ENCODE peak calls at places on chromosomes 13 and 19, in five cellular contexts. T is pancreas, H is neuronal stem cell, U is tibial nerve, W is bronchial epithelial cell. K is an unnamed sample.

GRCh38 chr13:29925457-29925856 is 75.0 kb upstream of the UBL3 start:
- DNase-seq in T (peak; percentile 79), W (peak; percentile 90), H (no peak), U (peak; percentile 87), K (peak; percentile 91)

GRCh38 chr13:33347866-33348265 is 62.3 kb upstream of the STARD13 start:
- DNase-seq in T (no peak), H (no peak), U (no peak), W (no peak), K (no peak)

GRCh38 chr13:49540552-49540951 is 44.8 kb downstream of the PHF11 start:
- DNase-seq in H (peak; percentile 35), W (no peak), U (no peak), T (no peak), K (no peak)

GRCh38 chr19:41499899-41500298 is 56.9 kb downstream of the ERICH4 start:
- DNase-seq in H (no peak), W (no peak), U (no peak), T (no peak), K (no peak)

GRCh38 chr13:35787937-35788336 is 311.4 kb upstream of the MAB21L1 start:
- DNase-seq in W (no peak), T (no peak), U (no peak), H (no peak), K (no peak)

GRCh38 chr19:32773126-32773525 is 53.6 kb downstream of the TDRD12 start:
- DNase-seq in T (no peak), W (no peak), H (no peak), U (no peak), K (no peak)

GRCh38 chr19:12664406-12665280 is 1.9 kb downstream of the MAN2B1 start:
- DNase-seq in U (no peak), T (no peak), H (no peak), W (no peak), K (no peak)

GRCh38 chr19:49818691-49819331 is 722 bp downstream of the MED25 start:
- DNase-seq in H (no peak), T (peak; percentile 67), U (no peak), W (no peak), K (no peak)

GRCh38 chr13:32075150-32075851 is 43.7 kb downstream of the FRY start:
- DNase-seq in T (no peak), H (no peak), W (no peak), U (no peak), K (no peak)

GRCh38 chr13:91184244-91184926 is 163.1 kb upstream of the MIR17HG start:
- DNase-seq in T (no peak), H (no peak), U (no peak), W (no peak), K (no peak)

GRCh38 chr19:40607311-40607871 is 6.2 kb downstream of the LTBP4 start:
- DNase-seq in U (no peak), T (peak; percentile 56), W (no peak), H (no peak), K (peak; percentile 44)

GRCh38 chr13:94128430-94128829 is 351.1 kb downstream of the DCT start:
- DNase-seq in T (no peak), H (no peak), W (no peak), U (peak; percentile 60), K (no peak)

GRCh38 chr13:85538957-85539356 is 260.3 kb downstream of the SLITRK6 start:
- DNase-seq in U (no peak), H (no peak), T (no peak), W (peak; percentile 71), K (no peak)

GRCh38 chr19:39499932-39500331 is 1.2 kb downstream of the DLL3 start:
- DNase-seq in W (no peak), T (no peak), U (no peak), H (no peak), K (no peak)

GRCh38 chr13:47298506-47298905 is 401.7 kb upstream of the HTR2A start:
- DNase-seq in W (peak; percentile 22), U (no peak), T (no peak), H (no peak), K (no peak)

GRCh38 chr13:59584902-59585670 is 578.6 kb downstream of the DIAPH3 start:
- DNase-seq in U (no peak), W (no peak), T (no peak), H (no peak), K (no peak)

GRCh38 chr19:40605201-40605971 is 4.2 kb downstream of the LTBP4 start:
- DNase-seq in U (no peak), H (no peak), T (peak; percentile 86), W (peak; percentile 88), K (peak; percentile 86)

GRCh38 chr19:6580313-6580712 is 10.6 kb downstream of the CD70 start:
- DNase-seq in T (no peak), U (no peak), W (peak; percentile 77), H (no peak), K (no peak)

GRCh38 chr19:47421844-47422395 is 2.6 kb upstream of the MEIS3 start:
- DNase-seq in H (no peak), U (no peak), W (no peak), T (no peak), K (no peak)

GRCh38 chr13:94384217-94384905 is 95.1 kb downstream of the DCT start:
- DNase-seq in T (no peak), H (no peak), U (no peak), W (no peak), K (no peak)

GRCh38 chr13:38223093-38223492 is 126.6 kb upstream of the UFM1 start:
- DNase-seq in W (peak; percentile 26), T (no peak), U (no peak), H (peak; percentile 38), K (no peak)

GRCh38 chr19:30450101-30450500 is 77.9 kb downstream of the ZNF536 start:
- DNase-seq in H (peak; percentile 66), T (no peak), U (no peak), W (no peak), K (no peak)

GRCh38 chr13:51623473-51623872 is 39.2 kb downstream of the WDFY2 start:
- DNase-seq in W (no peak), T (no peak), H (no peak), U (no peak), K (no peak)

GRCh38 chr19:32798201-32798600 is 71.4 kb downstream of the SLC7A9 start:
- DNase-seq in U (no peak), W (no peak), H (no peak), T (no peak), K (no peak)

GRCh38 chr13:109644069-109644750 is 142.2 kb downstream of the IRS2 start:
- DNase-seq in U (no peak), W (peak; percentile 88), H (no peak), T (no peak), K (no peak)

GRCh38 chr13:66312312-66313087 is 917.6 kb downstream of the PCDH9 start:
- DNase-seq in U (peak; percentile 35), H (no peak), T (no peak), W (no peak), K (peak; percentile 60)

GRCh38 chr19:10682397-10683063 is 18.7 kb upstream of the QTRT1 start:
- DNase-seq in U (no peak), T (no peak), W (no peak), H (no peak), K (no peak)

GRCh38 chr13:39565036-39565949 is 37.7 kb downstream of the LHFPL6 start:
- DNase-seq in T (no peak), U (no peak), H (no peak), W (peak; percentile 87), K (no peak)

GRCh38 chr19:371501-372160 is 27.0 kb upstream of the MIER2 start:
- DNase-seq in U (no peak), H (no peak), T (no peak), W (no peak), K (no peak)

GRCh38 chr13:67018775-67019174 is 211.4 kb downstream of the PCDH9 start:
- DNase-seq in T (no peak), U (no peak), H (no peak), W (no peak), K (no peak)

GRCh38 chr13:113997845-113998751 is 24.2 kb upstream of the C13orf46 start:
- DNase-seq in W (no peak), T (peak; percentile 54), H (no peak), U (peak; percentile 63), K (peak; percentile 58)

GRCh38 chr13:99895428-99895998 is 76.1 kb downstream of the ZIC5 start:
- DNase-seq in T (no peak), H (no peak), W (no peak), U (no peak), K (no peak)
- H3K27me3 ChIP-seq in T (peaks cover 5% of the 10 kb centered on the region), H (no peaks in the 10 kb centered on the region), W (peaks cover 22% of the 10 kb centered on the region), U (peaks cover 2% of the 10 kb centered on the region), K (peaks cover 39% of the 10 kb centered on the region)

GRCh38 chr19:55444720-55445045 is 1.6 kb upstream of the SHISA7 start:
- DNase-seq in T (no peak), W (no peak), U (no peak), H (no peak), K (no peak)

GRCh38 chr19:55443824-55444719 is 972 bp upstream of the SHISA7 start:
- DNase-seq in T (no peak), H (no peak), W (no peak), U (no peak), K (no peak)

GRCh38 chr19:55442372-55443044 is 592 bp downstream of the SHISA7 start:
- DNase-seq in U (no peak), H (no peak), T (no peak), W (no peak), K (no peak)

GRCh38 chr19:55441692-55442321 is 1.3 kb downstream of the SHISA7 start:
- DNase-seq in U (no peak), H (no peak), W (no peak), T (no peak), K (no peak)

GRCh38 chr19:55443045-55443823 is at the start of gene SHISA7:
- DNase-seq in T (no peak), W (no peak), U (no peak), H (no peak), K (no peak)
- H3K27me3 ChIP-seq in T (peaks cover 11% of the 10 kb centered on the region), W (peaks cover 33% of the 10 kb centered on the region), U (no peaks in the 10 kb centered on the region), H (peaks cover 77% of the 10 kb centered on the region), K (peaks cover 97% of the 10 kb centered on the region)

DNA sequence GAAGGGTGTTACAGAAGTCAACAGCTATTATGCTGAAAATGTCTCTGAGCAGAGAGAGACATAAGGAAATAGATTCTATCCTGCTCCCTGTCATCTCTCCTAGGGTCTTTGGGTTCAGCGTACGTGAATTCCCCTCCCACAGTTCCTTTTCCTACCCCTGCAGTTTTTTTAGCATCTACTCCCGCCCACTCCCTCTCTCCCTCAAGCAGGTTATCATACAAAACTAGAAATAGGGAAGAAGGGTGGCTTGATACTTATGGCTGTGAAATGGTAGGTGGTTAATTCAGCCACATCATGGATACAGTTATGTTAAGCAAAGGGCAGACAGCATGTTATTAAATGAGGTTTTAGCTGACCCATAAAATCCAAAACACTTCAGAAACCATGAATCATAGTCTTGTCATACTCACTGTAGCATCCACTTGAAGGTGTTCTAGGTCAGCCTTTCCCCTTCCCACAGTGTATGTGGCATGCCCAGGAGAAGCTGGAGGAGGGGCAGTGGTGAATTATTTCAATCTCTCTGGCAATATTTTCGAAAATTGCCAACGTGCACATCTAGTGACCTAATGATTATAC is 236.8 kb upstream of the SERP2 start:
- DNase-seq in U (no peak), T (no peak), W (peak; percentile 73), H (no peak), K (no peak)
- H3K27me3 ChIP-seq in U (no peaks in the 10 kb centered on the region), T (no peaks in the 10 kb centered on the region), W (no peaks in the 10 kb centered on the region), H (no peaks in the 10 kb centered on the region), K (no peaks in the 10 kb centered on the region)

DNA sequence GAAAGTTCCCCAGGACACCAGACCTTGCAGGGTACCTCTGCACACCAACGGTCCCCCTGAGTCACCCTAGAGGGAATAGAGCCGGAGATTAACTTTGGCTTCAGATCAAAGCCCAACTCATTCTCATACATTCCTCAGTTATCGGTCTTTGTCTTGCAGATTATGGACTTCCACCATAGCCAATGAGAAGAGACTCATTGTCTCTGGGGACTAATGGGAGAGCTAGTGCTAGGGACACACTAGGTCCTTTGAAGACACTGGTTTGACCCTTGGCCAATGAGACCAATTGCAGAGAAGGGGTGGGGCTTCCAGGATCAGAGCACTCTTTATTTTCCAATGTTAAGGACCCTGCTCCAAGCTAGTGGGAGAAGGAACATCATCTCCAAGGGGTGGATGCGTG is 6.1 kb downstream of the KLK7 start:
- DNase-seq in T (no peak), H (no peak), W (no peak), U (no peak), K (no peak)
- H3K27me3 ChIP-seq in T (no peaks in the 10 kb centered on the region), H (peaks cover 7% of the 10 kb centered on the region), W (peaks cover 4% of the 10 kb centered on the region), U (no peaks in the 10 kb centered on the region), K (peaks cover 14% of the 10 kb centered on the region)